ENCODE peak calls at places on chromosomes 5 and 9, in ten cellular contexts. J is activated naive CD8-positive, alpha-beta T cell treated with anti-CD3 and anti-CD28 coated beads, Interleukin-2, amount 50 U/mL, for 24 hours; L is activated CD4-positive, CD25-positive, alpha-beta regulatory T cell treated with anti-CD3 and anti-CD28 coated beads, Interleukin-2, amount 50 U/mL, for 72 hours; U is K562; O is HFFc6; Q is lower leg skin; R is stimulated activated CD4-positive, alpha-beta T cell treated with anti-CD3 and anti-CD28 coated beads, Interleukin-4, amount 100 ng/mL, for 24 hours; S is GM03348; B is non-pigmented ciliary epithelial cell; K is AG04449. D is an unnamed sample.

GRCh38 chr5:169889572-169889971 is 90.7 kb downstream of the INSYN2B start:
- DNase-seq in K (no peak), J (no peak), L (no peak), Q (no peak), B (no peak), O (no peak), R (no peak), S (no peak), U (no peak), D (no peak)

GRCh38 chr5:492314-492893 is 31.8 kb downstream of the SLC9A3 start:
- DNase-seq in R (no peak), B (no peak), U (no peak), S (no peak), Q (no peak), K (no peak), L (no peak), J (no peak), O (no peak), D (no peak)

GRCh38 chr5:112186401-112186990 is 232.6 kb downstream of the EPB41L4A start:
- DNase-seq in J (no peak), L (no peak), S (peak; percentile 49), O (peak; percentile 58), U (no peak), B (no peak), K (no peak), R (peak; percentile 30), Q (no peak), D (no peak)

GRCh38 chr5:98755406-98755805 is 18.1 kb upstream of the RGMB start:
- DNase-seq in K (no peak), B (no peak), R (no peak), J (no peak), S (no peak), O (peak; percentile 72), U (no peak), L (no peak), Q (no peak), D (no peak)

GRCh38 chr5:56037531-56038010 is 42.8 kb upstream of the IL6ST start:
- DNase-seq in Q (no peak), U (peak; percentile 92), S (no peak), B (no peak), O (no peak), R (no peak), L (no peak), K (no peak), J (no peak), D (no peak)

GRCh38 chr9:4640027-4640426 is 22.1 kb upstream of the PLPP6 start:
- DNase-seq in B (no peak), Q (no peak), L (no peak), O (no peak), U (peak; percentile 7), K (no peak), R (peak; percentile 39), J (peak; percentile 54), S (peak; percentile 43), D (no peak)

GRCh38 chr5:90899014-90899604 is 340.5 kb downstream of the ADGRV1 start:
- DNase-seq in U (no peak), J (no peak), Q (no peak), O (no peak), K (no peak), R (no peak), B (no peak), S (no peak), L (no peak), D (no peak)

GRCh38 chr5:134451618-134452505 is 40.2 kb upstream of the CDKN2AIPNL start:
- DNase-seq in R (no peak), L (no peak), J (no peak), S (peak; percentile 90), Q (no peak), K (no peak), O (peak; percentile 73), U (peak; percentile 36), B (no peak), D (no peak)

GRCh38 chr9:37534412-37534811 is 41.8 kb downstream of the FBXO10 start:
- DNase-seq in B (no peak), L (no peak), Q (no peak), R (no peak), U (no peak), J (no peak), K (no peak), S (no peak), O (no peak), D (no peak)

GRCh38 chr5:72451771-72452505 is 55.3 kb downstream of the ZNF366 start:
- DNase-seq in B (no peak), Q (peak; percentile 87), J (no peak), K (peak; percentile 86), O (peak; percentile 74), L (no peak), R (no peak), S (peak; percentile 79), U (no peak), D (peak; percentile 75)

GRCh38 chr9:35951736-35952135 is 6.2 kb downstream of the OR2S2 start:
- DNase-seq in B (peak; percentile 54), R (no peak), K (no peak), L (no peak), U (no peak), S (peak; percentile 50), J (no peak), Q (no peak), O (peak; percentile 55), D (no peak)

GRCh38 chr9:126511426-126511825 is 102.3 kb upstream of the LMX1B start:
- DNase-seq in R (no peak), O (no peak), L (no peak), K (no peak), S (no peak), Q (no peak), J (no peak), U (no peak), B (no peak), D (no peak)

GRCh38 chr9:108444400-108445358 is 411.1 kb downstream of the ACTL7B start:
- DNase-seq in U (no peak), O (peak; percentile 94), K (peak; percentile 82), Q (peak; percentile 88), S (peak; percentile 72), B (peak; percentile 89), L (no peak), R (no peak), J (no peak), D (no peak)

GRCh38 chr9:109274768-109275596 is 45.9 kb downstream of the EPB41L4B start:
- DNase-seq in L (no peak), O (no peak), K (no peak), Q (no peak), J (no peak), R (no peak), U (no peak), B (no peak), S (no peak), D (no peak)

GRCh38 chr5:155728857-155729683 is 597.9 kb upstream of the SGCD start:
- DNase-seq in U (no peak), O (no peak), R (no peak), Q (no peak), K (peak; percentile 3), B (no peak), L (no peak), S (peak; percentile 61), J (no peak), D (no peak)

GRCh38 chr5:178667685-178668084 is 40.8 kb upstream of the CLK4 start:
- DNase-seq in S (no peak), Q (no peak), K (no peak), J (no peak), O (no peak), R (no peak), L (no peak), B (no peak), U (no peak), D (no peak)